ENCODE peak calls at places on chromosomes 5 and 9, in ten cellular contexts. H, N, B, G, Y, P, R, K, S and D are unnamed samples. For H3K9me3, the result is how much of the 10 kb centered on the place peaks cover.

GRCh38 chr9:82332774-82333152 is 344.2 kb downstream of the SPATA31D1 start:
- DNase-seq in R (no peak), G (peak), H (no peak), N (no peak), Y (peak), K (no peak), B (no peak), P (no peak), S (no peak), D (no peak)

GRCh38 chr5:41232797-41233196 is 19.5 kb upstream of the C6 start:
- DNase-seq in Y (no peak), R (no peak), S (no peak), B (no peak), G (no peak), K (no peak), H (no peak), P (no peak), N (no peak), D (no peak)

GRCh38 chr5:137712268-137712667 is 23.6 kb downstream of the KLHL3 start:
- DNase-seq in R (no peak), P (no peak), G (no peak), H (no peak), Y (no peak), B (no peak), S (no peak), N (no peak), K (no peak), D (no peak)

GRCh38 chr9:16254674-16255073 is 615.8 kb downstream of the BNC2 start:
- DNase-seq in K (no peak), R (no peak), G (no peak), N (no peak), S (no peak), Y (no peak), B (no peak), H (no peak), P (no peak), D (no peak)

GRCh38 chr5:95727764-95728191 is 3.4 kb upstream of the RHOBTB3 start:
- DNase-seq in P (no peak), G (no peak), K (no peak), S (no peak), H (no peak), Y (no peak), N (no peak), B (no peak), R (no peak), D (no peak)

GRCh38 chr9:98146101-98146991 is 27.3 kb upstream of the TRIM14 start:
- DNase-seq in Y (peak), B (no peak), K (peak), N (no peak), G (peak), R (peak), P (no peak), S (peak), H (no peak), D (no peak)

GRCh38 chr5:2430606-2431005 is 320.9 kb downstream of the IRX2 start:
- DNase-seq in N (no peak), R (no peak), P (no peak), B (no peak), Y (no peak), H (no peak), S (no peak), K (no peak), G (no peak), D (no peak)

GRCh38 chr5:93503598-93504067 is 77.4 kb downstream of the NR2F1-AS1 start:
- DNase-seq in S (no peak), K (no peak), H (no peak), R (no peak), Y (peak), G (no peak), N (peak), P (no peak), B (no peak), D (no peak)

GRCh38 chr9:106438928-106439327 is 424.0 kb upstream of the ZNF462 start:
- DNase-seq in N (no peak), R (no peak), S (no peak), G (no peak), P (no peak), H (no peak), Y (no peak), B (no peak), K (no peak), D (no peak)

GRCh38 chr9:124834586-124834985 is 18.7 kb upstream of the WDR38 start:
- DNase-seq in Y (peak), B (no peak), K (peak), H (no peak), P (no peak), S (no peak), R (no peak), N (no peak), G (peak), D (no peak)

GRCh38 chr5:175254155-175254554 is 189.8 kb downstream of the DRD1 start:
- DNase-seq in K (no peak), N (no peak), R (peak), G (no peak), P (no peak), Y (peak), B (no peak), H (no peak), S (no peak), D (no peak)

GRCh38 chr5:65861830-65862241 is 64.5 kb upstream of the ERBIN start:
- DNase-seq in B (no peak), S (no peak), G (peak), R (no peak), H (no peak), K (no peak), P (no peak), Y (peak), N (peak), D (no peak)

GRCh38 chr5:72427488-72428437 is 79.4 kb downstream of the ZNF366 start:
- DNase-seq in K (no peak), B (no peak), Y (peak), S (no peak), P (no peak), H (no peak), G (no peak), R (no peak), N (no peak), D (no peak)

GRCh38 chr5:5929231-5929630 is 449.1 kb downstream of the MED10 start:
- DNase-seq in G (no peak), H (no peak), B (no peak), Y (no peak), S (no peak), N (no peak), R (no peak), K (no peak), P (no peak), D (no peak)

GRCh38 chr5:175728885-175729828 is 71.3 kb downstream of the HRH2 start:
- DNase-seq in P (no peak), N (no peak), B (no peak), S (no peak), H (no peak), Y (no peak), K (no peak), G (no peak), R (no peak), D (no peak)

GRCh38 chr5:131104169-131104775 is 60.8 kb downstream of the HINT1 start:
- DNase-seq in P (no peak), G (no peak), K (no peak), N (no peak), Y (no peak), B (no peak), R (no peak), S (no peak), H (no peak), D (no peak)

GRCh38 chr9:106980551-106981101 is 117.7 kb downstream of the ZNF462 start:
- DNase-seq in R (no peak), G (no peak), K (no peak), P (no peak), B (no peak), S (no peak), N (no peak), Y (peak), H (no peak), D (no peak)

GRCh38 chr9:85729882-85730281 is 11.9 kb downstream of the AGTPBP1 start:
- DNase-seq in K (no peak), B (no peak), Y (no peak), H (no peak), R (no peak), S (no peak), P (no peak), N (no peak), G (no peak), D (no peak)

GRCh38 chr5:143064207-143064606 is 294.0 kb downstream of the ARHGAP26 start:
- DNase-seq in N (no peak), K (no peak), S (no peak), P (no peak), Y (peak), R (no peak), G (peak), B (no peak), H (no peak), D (no peak)

GRCh38 chr5:130520211-130520610 is 615.9 kb downstream of the CHSY3 start:
- DNase-seq in N (no peak), H (no peak), B (no peak), G (no peak), K (no peak), R (no peak), Y (no peak), P (no peak), S (no peak), D (no peak)

GRCh38 chr9:72292874-72293607 is 72.0 kb downstream of the ZFAND5 start:
- DNase-seq in H (no peak), Y (peak), N (no peak), R (peak), B (no peak), G (no peak), S (no peak), K (no peak), P (no peak), D (no peak)

GRCh38 chr5:139451878-139452660 is 10.5 kb downstream of the ECSCR start:
- DNase-seq in H (no peak), B (no peak), S (no peak), Y (no peak), K (no peak), R (no peak), P (no peak), N (no peak), G (no peak), D (no peak)

GRCh38 chr5:146681586-146681945 is 165.6 kb upstream of the GPR151 start:
- DNase-seq in Y (no peak), P (no peak), R (no peak), N (no peak), S (no peak), G (no peak), B (no peak), K (no peak), H (no peak), D (no peak)
- H3K27ac ChIP-seq in Y (no peak), P (no peak), R (no peak), N (no peak), S (no peak), G (peak), B (peak), K (no peak), H (no peak), D (no peak)

GRCh38 chr9:40913096-40913719 is 215.3 kb downstream of the FOXD4L6 start:
- DNase-seq in B (no peak), G (no peak), H (no peak), Y (no peak), K (no peak), N (no peak), S (no peak), R (no peak), P (no peak), D (no peak)
- H3K9me3 ChIP-seq in B (half or more), G (under half), H (half or more), Y (half or more), K (under half), N (under half), S (half or more), R (under half), P (half or more), D (under half)

DNA sequence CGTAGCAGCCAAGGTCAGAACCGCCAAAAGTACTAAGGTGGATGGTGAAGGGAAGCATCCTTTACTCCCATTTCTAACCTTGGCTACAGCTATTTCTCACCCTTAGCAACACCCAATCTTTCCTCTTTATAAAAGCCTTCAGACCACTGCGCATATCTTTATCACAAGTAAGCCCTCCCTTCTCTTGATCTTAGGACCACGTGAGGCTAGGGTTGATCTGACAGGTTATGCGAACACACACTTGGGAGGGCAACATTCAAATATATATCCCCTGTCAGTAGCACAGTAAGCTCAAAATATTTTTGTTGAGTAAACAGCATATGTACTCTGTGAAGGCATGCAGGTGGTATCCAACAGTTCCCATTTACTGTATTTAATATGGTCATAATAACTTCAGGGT is 1.5 kb downstream of the ARSB start:
- DNase-seq in S (no peak), Y (no peak), H (no peak), G (no peak), R (no peak), N (no peak), P (no peak), K (no peak), B (no peak), D (no peak)
- H3K27ac ChIP-seq in S (peak), Y (peak), H (peak), G (peak), R (peak), N (no peak), P (peak), K (peak), B (peak), D (peak)

GRCh38 chr5:141389153-141390042 is 1.9 kb downstream of the PCDHGB4 start:
- DNase-seq in H (no peak), R (no peak), S (no peak), G (no peak), Y (no peak), B (no peak), N (no peak), K (no peak), P (no peak), D (no peak)

GRCh38 chr5:141393267-141393666 is 834 bp downstream of the PCDHGA8 start:
- DNase-seq in G (no peak), H (no peak), Y (no peak), S (no peak), B (no peak), N (no peak), P (no peak), K (no peak), R (no peak), D (no peak)

GRCh38 chr5:141384471-141385267 is 2.1 kb downstream of the PCDHGA7 start:
- DNase-seq in H (no peak), Y (no peak), G (no peak), K (no peak), N (no peak), R (no peak), S (no peak), P (no peak), B (no peak), D (no peak)

GRCh38 chr5:141392429-141393198 is at the start of gene PCDHGA8:
- DNase-seq in Y (peak), N (no peak), H (no peak), K (no peak), R (no peak), S (no peak), B (no peak), P (no peak), G (no peak), D (no peak)

DNA sequence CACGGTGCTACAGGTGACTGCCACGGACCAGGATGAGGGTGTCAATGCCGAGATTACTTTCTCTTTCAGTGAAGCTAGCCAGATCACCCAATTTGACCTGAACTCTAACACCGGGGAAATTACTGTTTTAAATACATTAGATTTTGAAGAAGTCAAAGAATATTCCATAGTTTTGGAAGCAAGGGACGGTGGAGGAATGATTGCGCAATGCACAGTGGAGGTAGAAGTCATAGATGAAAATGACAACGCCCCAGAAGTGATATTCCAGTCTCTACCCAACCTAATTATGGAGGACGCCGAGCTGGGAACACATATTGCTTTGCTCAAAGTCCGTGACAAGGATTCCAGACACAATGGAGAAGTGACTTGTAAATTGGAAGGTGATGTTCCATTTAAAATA is 1.2 kb downstream of the PCDHGB4 start:
- DNase-seq in N (no peak), G (no peak), K (no peak), B (no peak), R (no peak), P (no peak), H (no peak), S (no peak), Y (no peak), D (no peak)
- H3K9me3 ChIP-seq in N (half or more), G (under half), K (under half), B (half or more), R (under half), P (under half), H (under half), S (half or more), Y (under half), D (under half)

DNA sequence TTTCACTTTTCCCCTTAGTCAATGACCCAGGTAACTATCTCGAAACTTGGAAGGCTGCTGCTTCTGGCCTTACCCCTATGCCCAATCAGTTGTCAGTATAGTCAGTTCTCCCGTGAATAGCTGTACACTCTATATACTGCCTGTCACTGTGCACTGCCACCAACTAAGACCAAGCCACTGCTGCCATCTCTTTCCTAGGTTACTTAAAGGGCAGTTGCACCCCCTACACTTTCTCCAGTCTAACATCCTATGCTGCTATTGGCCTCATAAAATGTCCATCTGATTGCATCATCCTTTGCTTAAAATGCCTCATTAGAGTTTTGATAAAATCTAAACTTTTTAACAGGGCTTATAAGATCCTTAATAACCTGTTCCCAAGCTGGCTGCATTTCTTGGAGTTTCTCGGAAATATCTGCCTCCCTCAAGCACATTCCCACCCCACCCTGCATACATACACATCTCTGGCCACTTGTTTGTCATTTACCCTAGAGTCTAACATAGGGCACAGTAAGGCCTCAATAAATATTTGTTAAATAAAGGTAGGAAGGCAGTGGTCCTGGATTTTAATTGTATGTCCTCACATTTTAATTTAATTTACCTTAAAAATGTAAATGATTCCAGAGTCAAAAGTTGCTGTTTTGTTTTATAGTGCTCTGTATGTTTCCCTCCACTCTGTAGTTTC is 32.7 kb upstream of the TNFAIP8 start:
- DNase-seq in Y (peak), S (no peak), B (no peak), N (no peak), K (no peak), P (no peak), G (no peak), R (no peak), H (no peak), D (no peak)
- H3K27ac ChIP-seq in Y (peak), S (no peak), B (peak), N (peak), K (no peak), P (peak), G (peak), R (peak), H (no peak), D (peak)